ENCODE peak calls at places on chromosomes 11 and 22, in four cellular contexts. B is stomach, V is fibroblast of the aortic adventitia, Q is choroid plexus epithelial cell. H is an unnamed sample.
A peak's percentile ranks its signal among the peaks of the same experiment; 100 is the strongest.

GRCh38 chr22:37503850-37504249 is 15.4 kb downstream of the CARD10 start:
- DNase-seq in Q (no peak), B (peak; percentile 56), V (no peak), H (no peak)

GRCh38 chr11:107840120-107840479 is 18.5 kb downstream of the SLC35F2 start:
- DNase-seq in Q (no peak), B (no peak), V (no peak), H (peak; percentile 89)

GRCh38 chr11:31649567-31649966 is 140.0 kb downstream of the ELP4 start:
- DNase-seq in V (no peak), B (no peak), Q (no peak), H (no peak)

GRCh38 chr11:75475767-75476650 is 43.0 kb upstream of the KLHL35 start:
- DNase-seq in B (peak; percentile 30), V (peak; percentile 61), Q (peak; percentile 60), H (peak; percentile 37)

GRCh38 chr11:65699306-65699705 is 12.7 kb upstream of the KAT5 start:
- DNase-seq in B (no peak), V (no peak), Q (no peak), H (no peak)

GRCh38 chr22:24834845-24835570 is 29.0 kb downstream of the SGSM1 start:
- DNase-seq in V (no peak), Q (peak; percentile 31), B (no peak), H (no peak)

GRCh38 chr11:62402226-62402625 is 16.6 kb upstream of the SCGB1A1 start:
- DNase-seq in V (peak; percentile 45), Q (no peak), B (peak; percentile 29), H (no peak)

GRCh38 chr11:129846508-129847335 is 31.1 kb downstream of the TMEM45B start:
- DNase-seq in Q (peak; percentile 97), V (peak; percentile 92), B (no peak), H (no peak)

GRCh38 chr11:14908214-14908880 is 16.3 kb upstream of the CYP2R1 start:
- DNase-seq in Q (peak; percentile 76), B (no peak), V (peak; percentile 68), H (no peak)

GRCh38 chr22:33957086-33957485 is 36.8 kb upstream of the LARGE1 start:
- DNase-seq in V (no peak), Q (no peak), B (no peak), H (no peak)

GRCh38 chr11:127074151-127074761 is 73.7 kb upstream of the KIRREL3 start:
- DNase-seq in B (no peak), Q (no peak), V (peak; percentile 19), H (no peak)

GRCh38 chr11:85313741-85314140 is 313.4 kb downstream of the DLG2 start:
- DNase-seq in V (no peak), B (no peak), Q (no peak), H (no peak)

GRCh38 chr22:37716708-37717107 is 19.9 kb downstream of the TRIOBP start:
- DNase-seq in V (no peak), B (no peak), Q (peak; percentile 67), H (no peak)

GRCh38 chr11:108648528-108648885 is 16.4 kb upstream of the DDX10 start:
- DNase-seq in B (no peak), V (no peak), Q (no peak), H (no peak)

GRCh38 chr11:14969922-14970323 is 2.2 kb downstream of the CALCA start:
- DNase-seq in B (peak; percentile 37), Q (peak; percentile 38), V (peak; percentile 11), H (no peak)

GRCh38 chr11:18132341-18132740 is at the start of gene MRGPRX3:
- DNase-seq in B (no peak), Q (peak; percentile 10), V (no peak), H (no peak)

GRCh38 chr11:71307811-71308645 is 55.7 kb upstream of the SHANK2 start:
- DNase-seq in V (no peak), B (peak; percentile 22), Q (no peak), H (peak; percentile 66)

GRCh38 chr22:27677895-27678458 is 123.6 kb downstream of the MN1 start:
- DNase-seq in B (no peak), Q (no peak), V (no peak), H (no peak)

GRCh38 chr11:68727783-68728182 is 23.5 kb downstream of the TESMIN start:
- DNase-seq in V (no peak), Q (peak; percentile 68), B (no peak), H (no peak)

GRCh38 chr11:96875772-96876171 is 486.0 kb downstream of the JRKL start:
- DNase-seq in B (no peak), V (no peak), Q (no peak), H (no peak)

GRCh38 chr11:12182650-12183511 is 72.5 kb downstream of the MICAL2 start:
- DNase-seq in Q (peak; percentile 94), V (peak; percentile 99), B (no peak), H (peak; percentile 81)

GRCh38 chr11:102604875-102605274 is 20.3 kb downstream of the MMP20 start:
- DNase-seq in Q (no peak), V (no peak), B (no peak), H (no peak)

GRCh38 chr11:125941606-125942275 is 4.1 kb upstream of the VSIG10L2 start:
- DNase-seq in B (peak; percentile 70), Q (peak; percentile 58), V (peak; percentile 37), H (no peak)

GRCh38 chr11:125943661-125944349 is 2.0 kb upstream of the VSIG10L2 start:
- DNase-seq in Q (no peak), B (peak; percentile 15), V (no peak), H (no peak)

GRCh38 chr11:125942771-125943428 is 2.9 kb upstream of the VSIG10L2 start:
- DNase-seq in V (no peak), B (peak; percentile 16), Q (no peak), H (no peak)

GRCh38 chr11:125941241-125941605 is 4.6 kb upstream of the VSIG10L2 start:
- DNase-seq in Q (no peak), V (no peak), B (peak; percentile 15), H (no peak)

GRCh38 chr11:125942276-125942611 is 3.6 kb upstream of the VSIG10L2 start:
- DNase-seq in V (no peak), B (no peak), Q (no peak), H (no peak)
- TF ChIP-seq CTCF in V (no peak), B (no peak), Q (no peak), H (no peak)

DNA sequence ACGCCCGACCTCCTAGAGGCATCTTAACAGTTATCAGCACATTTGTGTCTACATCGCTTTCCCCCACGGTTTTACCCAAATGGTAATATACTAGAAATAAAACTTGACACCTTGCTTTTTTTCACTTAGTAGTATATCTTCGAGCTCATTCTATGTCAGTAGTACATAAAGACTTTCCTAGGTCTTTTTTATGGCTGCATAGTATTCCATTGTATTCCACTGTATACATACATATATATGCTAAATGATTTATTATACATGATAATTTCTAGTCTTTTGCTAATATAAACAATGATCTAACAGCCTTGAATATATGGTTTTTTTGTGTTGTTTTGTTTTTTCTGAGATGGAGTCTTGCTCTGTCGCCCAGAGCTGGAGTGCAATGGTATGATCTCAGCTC is 34.8 kb upstream of the DLAT start:
- DNase-seq in V (no peak), B (no peak), Q (no peak), H (no peak)
- H3K4me3 ChIP-seq in V (no peak overlapping the region), B (no peak overlapping the region), Q (no peak overlapping the region), H (no peak overlapping the region)

GRCh38 chr11:58629857-58630256 is 7.4 kb downstream of the CNTF start:
- DNase-seq in Q (peak; percentile 86), B (no peak), V (peak; percentile 72), H (no peak)
- TF ChIP-seq CTCF in Q (peak; percentile 82), B (peak; percentile 34), V (peak; percentile 72), H (no peak)

DNA sequence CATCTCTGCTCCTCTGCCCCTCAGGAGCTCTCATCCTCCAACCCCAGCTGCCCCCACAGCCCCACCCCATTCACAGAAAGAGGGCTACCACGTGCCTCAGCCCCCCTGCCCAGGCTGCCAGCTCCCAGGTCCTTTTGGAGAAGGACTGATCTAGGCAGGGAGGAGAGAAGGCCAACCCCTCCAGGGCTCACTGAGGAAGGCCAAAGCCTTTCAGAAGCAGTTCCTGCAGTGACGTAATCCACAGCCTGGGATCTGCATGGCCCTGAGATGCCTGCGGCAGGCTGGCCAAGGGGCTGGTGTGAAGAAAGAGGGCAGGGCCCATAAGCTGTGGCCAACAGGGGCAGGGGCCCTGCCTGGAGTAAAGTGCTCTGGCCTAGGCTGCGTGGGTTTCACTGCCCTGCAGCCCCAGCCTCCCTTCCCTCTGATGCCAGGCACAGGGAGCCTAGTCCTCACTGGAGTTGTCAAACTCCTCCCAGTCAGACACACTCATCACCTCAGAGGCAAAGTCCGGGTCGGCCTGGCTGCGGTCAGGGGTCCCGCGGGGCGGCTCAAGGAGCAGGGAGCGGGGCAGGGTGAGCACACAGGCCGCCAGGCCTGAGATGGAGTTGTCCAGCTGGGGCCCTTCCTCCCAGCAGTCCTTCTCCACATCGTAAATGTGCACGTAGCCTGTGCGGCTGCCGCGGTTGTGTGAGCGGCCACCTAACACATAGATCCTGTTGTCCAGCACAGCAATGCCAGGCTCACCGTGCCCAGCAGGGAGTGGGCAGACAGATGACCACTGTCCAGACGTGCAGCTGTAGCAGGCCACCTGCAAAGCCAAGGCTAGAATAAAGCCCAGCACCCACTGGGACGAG is 4.2 kb upstream of the SCARF2 start:
- DNase-seq in Q (peak; percentile 44), V (peak; percentile 42), B (no peak), H (no peak)
- H3K4me3 ChIP-seq in Q (no peak overlapping the region), V (no peak overlapping the region), B (no peak overlapping the region), H (no peak overlapping the region)

GRCh38 chr11:9121397-9121796 is 30.0 kb upstream of the SCUBE2 start:
- DNase-seq in V (no peak), Q (no peak), B (no peak), H (no peak)

GRCh38 chr11:9123595-9124304 is 32.4 kb upstream of the SCUBE2 start:
- DNase-seq in V (no peak), Q (no peak), B (no peak), H (no peak)

GRCh38 chr11:9125185-9125886 is 33.9 kb upstream of the SCUBE2 start:
- DNase-seq in V (no peak), B (no peak), Q (no peak), H (no peak)

GRCh38 chr11:9118277-9118676 is 26.9 kb upstream of the SCUBE2 start:
- DNase-seq in V (no peak), B (no peak), Q (no peak), H (no peak)

GRCh38 chr11:9120659-9121350 is 29.4 kb upstream of the SCUBE2 start:
- DNase-seq in Q (no peak), V (no peak), B (no peak), H (no peak)
- TF ChIP-seq CTCF in Q (peak; percentile 38), V (peak; percentile 3), B (no peak), H (no peak)

H was measured in lower leg skin.